ENCODE peak calls at places on chromosome 19, in nine cellular contexts. M is left lung, W is ascending aorta, B is cardiac muscle cell, X is Peyer's patch, G is bronchial epithelial cell, H is left ventricle myocardium inferior, D is brain microvascular endothelial cell, I is HFF-Myc. L is an unnamed sample.

GRCh38 chr19:2328401-2329161 is at the start of the genes LSM7 and SPPL2B:
- DNase-seq in M (peak; percentile 90), W (peak; percentile 76), B (peak; percentile 93), X (peak; percentile 87), G (peak; percentile 67), H (peak; percentile 90), D (peak; percentile 66), I (no peak), L (peak; percentile 29)

GRCh38 chr19:3979674-3980352 is 5.5 kb downstream of the EEF2 start:
- DNase-seq in M (no peak), W (no peak), B (no peak), X (no peak), G (no peak), H (no peak), D (no peak), I (no peak), L (no peak)

GRCh38 chr19:17332677-17333581 is 1.7 kb downstream of the ANO8 start:
- DNase-seq in M (no peak), W (no peak), B (peak; percentile 68), X (no peak), G (peak; percentile 35), H (no peak), D (no peak), I (peak; percentile 20), L (no peak)

GRCh38 chr19:6997679-6998445 is 23.4 kb downstream of the MBD3L2B start:
- DNase-seq in M (no peak), W (no peak), B (no peak), X (no peak), G (peak; percentile 35), H (no peak), D (no peak), I (no peak), L (no peak)

GRCh38 chr19:33143897-33144405 is 12.0 kb downstream of the WDR88 start:
- DNase-seq in M (peak; percentile 64), W (no peak), B (peak; percentile 78), X (peak; percentile 38), G (peak; percentile 27), H (peak; percentile 49), D (peak; percentile 40), I (no peak), L (no peak)

GRCh38 chr19:17235618-17236413 is 9.8 kb downstream of the OCEL1 start:
- DNase-seq in M (peak; percentile 79), W (no peak), B (peak; percentile 84), X (peak; percentile 76), G (peak; percentile 56), H (peak; percentile 76), D (peak; percentile 33), I (no peak), L (peak; percentile 31)

GRCh38 chr19:13055213-13056051 is 47.2 kb downstream of the LYL1 start:
- DNase-seq in M (peak; percentile 85), W (peak; percentile 50), B (no peak), X (no peak), G (no peak), H (peak; percentile 84), D (peak; percentile 70), I (peak; percentile 75), L (peak; percentile 87)

GRCh38 chr19:6343462-6343861 is 10.1 kb upstream of the ACER1 start:
- DNase-seq in M (no peak), W (no peak), B (no peak), X (no peak), G (no peak), H (no peak), D (no peak), I (no peak), L (no peak)

GRCh38 chr19:14265285-14266036 is 59.5 kb upstream of the ADGRL1 start:
- DNase-seq in M (no peak), W (no peak), B (peak; percentile 20), X (no peak), G (no peak), H (no peak), D (no peak), I (no peak), L (no peak)

GRCh38 chr19:31378404-31378803 is 29.2 kb upstream of the TSHZ3 start:
- DNase-seq in M (no peak), W (no peak), B (no peak), X (no peak), G (peak; percentile 84), H (peak; percentile 44), D (peak; percentile 84), I (peak; percentile 84), L (peak; percentile 89)

GRCh38 chr19:48975947-48976847 is 11.1 kb downstream of the FTL start:
- DNase-seq in M (no peak), W (no peak), B (peak; percentile 42), X (no peak), G (no peak), H (no peak), D (no peak), I (no peak), L (no peak)

GRCh38 chr19:33039108-33039599 is 25.5 kb downstream of the RHPN2 start:
- DNase-seq in M (no peak), W (no peak), B (no peak), X (no peak), G (no peak), H (no peak), D (no peak), I (no peak), L (no peak)

GRCh38 chr19:51664997-51665396 is 18.4 kb upstream of the SIGLEC14 start:
- DNase-seq in M (no peak), W (no peak), B (no peak), X (no peak), G (peak; percentile 22), H (no peak), D (peak; percentile 17), I (no peak), L (no peak)

GRCh38 chr19:50490411-50490811 is 13.8 kb upstream of the GARIN5A start:
- DNase-seq in M (no peak), W (no peak), B (no peak), X (no peak), G (no peak), H (no peak), D (no peak), I (no peak), L (no peak)

GRCh38 chr19:19105365-19106060 is 32.8 kb downstream of the TMEM161A start:
- DNase-seq in M (no peak), W (no peak), B (peak; percentile 86), X (peak; percentile 43), G (peak; percentile 41), H (peak; percentile 70), D (peak; percentile 42), I (peak; percentile 31), L (no peak)

GRCh38 chr19:2309734-2310362 is 1.9 kb upstream of the LINGO3 start:
- DNase-seq in M (no peak), W (no peak), B (no peak), X (no peak), G (no peak), H (no peak), D (peak; percentile 18), I (no peak), L (no peak)

GRCh38 chr19:41753936-41754529 is 1.3 kb upstream of the CEACAM6 start:
- DNase-seq in M (peak; percentile 62), W (no peak), B (no peak), X (peak; percentile 67), G (peak; percentile 37), H (no peak), D (peak; percentile 41), I (peak; percentile 3), L (no peak)
- H3K4me3 ChIP-seq in M (no peak overlapping the region), W (no peak overlapping the region), B (no peak overlapping the region), X (no peak overlapping the region), G (no peak overlapping the region), H (no peak overlapping the region), D (no peak overlapping the region), I (no peak overlapping the region), L (no peak overlapping the region)

GRCh38 chr19:40225440-40226305 is 816 bp downstream of the CCNP start:
- DNase-seq in M (no peak), W (no peak), B (no peak), X (no peak), G (peak; percentile 3), H (no peak), D (peak; percentile 14), I (no peak), L (no peak)
- TF ChIP-seq CTCF in M (no peak), W (no peak), B (no peak), X (no peak), G (no peak), H (no peak), D (peak; percentile 42), I (no peak), L (peak; percentile 10)

GRCh38 chr19:39350156-39350555 is 7.9 kb downstream of the SAMD4B start:
- DNase-seq in M (no peak), W (no peak), B (no peak), X (no peak), G (no peak), H (no peak), D (no peak), I (no peak), L (no peak)

GRCh38 chr19:39345956-39346355 is 3.7 kb downstream of the SAMD4B start:
- DNase-seq in M (no peak), W (no peak), B (no peak), X (no peak), G (no peak), H (no peak), D (no peak), I (no peak), L (no peak)

GRCh38 chr19:39351537-39352037 is 9.4 kb downstream of the SAMD4B start:
- DNase-seq in M (no peak), W (no peak), B (no peak), X (no peak), G (no peak), H (no peak), D (no peak), I (no peak), L (no peak)

GRCh38 chr19:39349326-39349725 is 7.1 kb downstream of the SAMD4B start:
- DNase-seq in M (no peak), W (no peak), B (no peak), X (no peak), G (no peak), H (no peak), D (no peak), I (no peak), L (no peak)

DNA sequence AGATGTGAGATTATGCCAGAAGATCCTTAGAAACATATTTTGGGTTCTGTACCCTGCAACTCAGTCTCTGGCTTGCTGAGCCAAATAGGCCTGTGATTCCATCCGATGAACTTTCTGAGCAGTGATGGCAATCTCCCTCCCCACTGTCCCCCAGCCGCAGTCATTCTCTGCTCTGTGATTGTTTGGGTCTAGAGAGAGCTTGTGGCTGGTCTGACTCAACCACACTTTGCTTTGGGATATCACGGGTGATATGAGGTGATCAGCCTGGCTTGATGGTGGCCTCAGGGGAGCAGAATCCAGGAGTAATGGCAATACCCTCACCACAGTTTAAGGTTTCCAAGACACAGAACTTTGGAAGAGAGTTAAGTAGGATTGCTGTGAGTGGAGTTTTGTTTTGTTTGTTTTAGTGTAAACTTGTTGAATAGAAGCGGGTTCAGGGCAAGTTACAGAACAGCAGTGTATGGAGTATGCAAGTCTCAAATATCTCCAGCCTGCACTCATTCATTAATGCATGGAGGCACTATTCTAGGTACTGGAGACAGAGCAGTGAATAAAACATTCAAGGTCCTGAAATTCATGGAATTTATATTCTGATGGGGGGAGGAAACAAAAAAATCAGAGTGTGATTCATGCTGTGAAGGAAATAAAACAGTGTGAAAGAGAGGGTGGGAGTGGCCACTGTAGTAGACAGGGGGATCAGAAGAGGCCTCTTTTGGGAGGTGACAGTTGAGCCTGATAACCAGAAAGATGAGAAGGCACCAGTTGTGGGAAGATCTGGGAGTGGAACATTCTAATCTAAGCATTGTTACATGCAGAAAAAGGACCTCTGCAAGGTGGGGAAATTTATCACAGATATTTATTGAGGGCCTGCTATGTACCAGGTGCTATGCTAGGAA is 5.4 kb downstream of the SAMD4B start:
- DNase-seq in M (no peak), W (no peak), B (no peak), X (no peak), G (no peak), H (no peak), D (peak; percentile 44), I (no peak), L (no peak)
- H3K4me3 ChIP-seq in M (no peak overlapping the region), W (no peak overlapping the region), B (no peak overlapping the region), X (no peak overlapping the region), G (no peak overlapping the region), H (no peak overlapping the region), D (no peak overlapping the region), I (no peak overlapping the region), L (no peak overlapping the region)

GRCh38 chr19:45402469-45403070 is 2.3 kb downstream of the PPP1R13L start:
- DNase-seq in M (no peak), W (no peak), B (peak; percentile 80), X (peak; percentile 20), G (peak; percentile 70), H (peak; percentile 62), D (peak; percentile 14), I (no peak), L (no peak)
- TF ChIP-seq CTCF in M (peak; percentile 53), W (no peak), B (no peak), X (no peak), G (peak; percentile 76), H (peak; percentile 71), D (peak; percentile 68), I (no peak), L (peak; percentile 24)

L was measured in AG09309.